ENCODE peak calls at places on chromosomes 2 and 18, in ten cellular contexts. J, M, S, I, E, Q, H, F, K and L are unnamed samples.

GRCh38 chr2:8494589-8494988 is 187.3 kb upstream of the ID2 start:
- DNase-seq in J (no peak), M (no peak), S (no peak), I (no peak), E (no peak), Q (no peak), H (peak), F (no peak), K (no peak), L (no peak)

GRCh38 chr2:185279999-185280398 is 458.6 kb upstream of the FSIP2 start:
- DNase-seq in J (no peak), M (no peak), S (no peak), I (no peak), E (no peak), Q (no peak), H (peak), F (peak), K (no peak), L (no peak)

GRCh38 chr2:20027715-20028434 is 15.4 kb upstream of the MATN3 start:
- DNase-seq in J (no peak), M (no peak), S (no peak), I (no peak), E (no peak), Q (no peak), H (peak), F (peak), K (no peak), L (no peak)

GRCh38 chr2:156537147-156537546 is 101.0 kb downstream of the GPD2 start:
- DNase-seq in J (no peak), M (no peak), S (no peak), I (no peak), E (no peak), Q (no peak), H (peak), F (peak), K (no peak), L (no peak)

GRCh38 chr2:215430528-215431187 is 5.2 kb downstream of the FN1 start:
- DNase-seq in J (no peak), M (no peak), S (no peak), I (no peak), E (no peak), Q (no peak), H (peak), F (peak), K (no peak), L (no peak)

GRCh38 chr18:46148810-46149209 is 44.6 kb downstream of the HAUS1 start:
- DNase-seq in J (no peak), M (peak), S (peak), I (no peak), E (peak), Q (peak), H (peak), F (peak), K (no peak), L (no peak)

GRCh38 chr2:98454500-98455235 is 10.0 kb downstream of the INPP4A start:
- DNase-seq in J (no peak), M (no peak), S (no peak), I (no peak), E (no peak), Q (no peak), H (peak), F (peak), K (no peak), L (no peak)

GRCh38 chr2:236934656-236935055 is 151.0 kb upstream of the COPS8 start:
- DNase-seq in J (no peak), M (no peak), S (no peak), I (no peak), E (no peak), Q (no peak), H (no peak), F (no peak), K (no peak), L (no peak)

GRCh38 chr2:43328157-43328556 is 101.8 kb upstream of the ZFP36L2 start:
- DNase-seq in J (no peak), M (no peak), S (no peak), I (no peak), E (no peak), Q (no peak), H (no peak), F (peak), K (no peak), L (no peak)

GRCh38 chr18:33010149-33010548 is 237.3 kb upstream of the KLHL14 start:
- DNase-seq in J (no peak), M (no peak), S (no peak), I (no peak), E (no peak), Q (no peak), H (peak), F (peak), K (no peak), L (no peak)

GRCh38 chr18:80247403-80247916 is at the start of gene PARD6G:
- DNase-seq in J (peak), M (peak), S (peak), I (peak), E (peak), Q (no peak), H (peak), F (peak), K (no peak), L (peak)

GRCh38 chr2:219609149-219609750 is 11.6 kb downstream of the STK11IP start:
- DNase-seq in J (no peak), M (no peak), S (no peak), I (no peak), E (no peak), Q (no peak), H (no peak), F (no peak), K (no peak), L (no peak)

GRCh38 chr2:63792523-63792922 is 49.2 kb upstream of the UGP2 start:
- DNase-seq in J (no peak), M (no peak), S (no peak), I (no peak), E (no peak), Q (peak), H (peak), F (peak), K (no peak), L (no peak)

GRCh38 chr2:20292984-20293383 is 57.7 kb downstream of the PUM2 start:
- DNase-seq in J (no peak), M (no peak), S (no peak), I (no peak), E (no peak), Q (no peak), H (no peak), F (no peak), K (no peak), L (no peak)

GRCh38 chr2:181419124-181419855 is 37.9 kb upstream of the ITGA4 start:
- DNase-seq in J (no peak), M (no peak), S (no peak), I (no peak), E (no peak), Q (no peak), H (no peak), F (no peak), K (no peak), L (no peak)

GRCh38 chr18:23887493-23887892 is 127.1 kb upstream of the TTC39C start:
- DNase-seq in J (no peak), M (no peak), S (no peak), I (no peak), E (no peak), Q (no peak), H (peak), F (no peak), K (no peak), L (no peak)

GRCh38 chr2:15729709-15730544 is 138.3 kb downstream of the DDX1 start:
- DNase-seq in J (no peak), M (no peak), S (no peak), I (no peak), E (no peak), Q (no peak), H (no peak), F (no peak), K (no peak), L (no peak)

GRCh38 chr18:26096852-26097251 is 6.4 kb upstream of the SS18 start:
- DNase-seq in J (no peak), M (no peak), S (no peak), I (no peak), E (no peak), Q (no peak), H (no peak), F (no peak), K (no peak), L (no peak)

GRCh38 chr2:28320371-28320770 is 72.3 kb upstream of the FOSL2 start:
- DNase-seq in J (no peak), M (no peak), S (no peak), I (no peak), E (no peak), Q (no peak), H (no peak), F (no peak), K (no peak), L (no peak)

GRCh38 chr18:50287028-50287440 is 458 bp downstream of the CXXC1 start:
- DNase-seq in J (no peak), M (no peak), S (no peak), I (peak), E (no peak), Q (no peak), H (no peak), F (no peak), K (no peak), L (no peak)

GRCh38 chr18:34649072-34649471 is 61.0 kb upstream of the DTNA start:
- DNase-seq in J (no peak), M (no peak), S (no peak), I (no peak), E (no peak), Q (no peak), H (peak), F (no peak), K (no peak), L (no peak)

GRCh38 chr18:34651586-34652369 is 58.3 kb upstream of the DTNA start:
- DNase-seq in J (no peak), M (no peak), S (no peak), I (no peak), E (no peak), Q (no peak), H (no peak), F (no peak), K (no peak), L (no peak)

GRCh38 chr18:34648269-34648668 is 61.8 kb upstream of the DTNA start:
- DNase-seq in J (no peak), M (no peak), S (no peak), I (no peak), E (no peak), Q (no peak), H (no peak), F (no peak), K (no peak), L (no peak)

GRCh38 chr18:34647251-34647650 is 62.8 kb upstream of the DTNA start:
- DNase-seq in J (no peak), M (peak), S (no peak), I (no peak), E (no peak), Q (no peak), H (no peak), F (no peak), K (no peak), L (no peak)

GRCh38 chr18:34650121-34650545 is 60.0 kb upstream of the DTNA start:
- DNase-seq in J (no peak), M (no peak), S (no peak), I (no peak), E (no peak), Q (peak), H (peak), F (peak), K (no peak), L (no peak)
- TF ChIP-seq CTCF in J (no peak), M (no peak), S (no peak), I (no peak), E (no peak), Q (no peak), H (no peak), F (no peak), K (no peak), L (no peak)

DNA sequence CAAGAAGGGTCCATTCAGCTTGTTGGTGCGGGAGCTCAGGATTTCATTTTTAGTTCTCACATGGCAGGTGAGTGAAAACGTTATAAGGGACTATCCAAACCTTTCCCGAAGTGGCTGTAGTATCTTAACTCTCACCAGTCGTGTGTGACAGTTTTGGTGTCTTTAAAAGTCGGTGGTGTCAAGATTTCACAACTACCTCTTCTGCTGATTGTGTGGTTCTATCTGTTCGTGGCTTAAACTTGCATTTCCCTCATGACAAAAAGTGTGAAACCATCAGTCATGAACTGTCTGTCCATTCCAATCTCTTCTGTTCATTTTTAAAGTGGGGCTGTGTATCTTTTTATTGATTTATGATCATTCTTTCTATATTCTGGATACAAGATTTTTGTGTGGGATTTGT is 3.8 kb upstream of the AQP12B start:
- DNase-seq in J (no peak), M (no peak), S (no peak), I (no peak), E (no peak), Q (no peak), H (no peak), F (no peak), K (no peak), L (no peak)
- TF ChIP-seq CTCF in J (no peak), M (no peak), S (no peak), I (no peak), E (no peak), Q (no peak), H (no peak), F (no peak), K (no peak), L (no peak)

DNA sequence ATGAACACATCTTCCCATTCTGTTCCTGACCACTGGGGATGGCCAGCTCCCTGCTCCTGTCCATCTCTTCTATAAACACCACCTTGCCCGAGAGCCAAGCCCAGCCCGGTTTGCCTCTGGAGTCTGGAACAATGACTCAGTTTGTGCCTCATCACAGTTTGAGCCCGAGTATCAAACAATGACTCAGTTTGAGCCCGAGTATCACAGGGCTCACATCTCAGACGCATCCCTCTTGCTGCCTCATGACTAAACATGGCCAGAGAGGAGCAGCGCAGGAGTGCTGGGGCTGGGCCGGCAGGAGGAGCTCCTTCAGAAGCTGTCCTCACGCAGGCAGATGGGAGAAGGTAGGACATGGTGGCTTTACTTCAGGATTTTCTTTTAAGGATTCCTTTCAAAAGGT is 68.7 kb downstream of the PXDN start:
- DNase-seq in J (peak), M (no peak), S (no peak), I (no peak), E (no peak), Q (peak), H (peak), F (peak), K (peak), L (no peak)
- TF ChIP-seq CTCF in J (peak), M (no peak), S (no peak), I (no peak), E (no peak), Q (peak), H (peak), F (peak), K (peak), L (no peak)

GRCh38 chr18:8901019-8901418 is 195.7 kb downstream of the MTCL1 start:
- DNase-seq in J (no peak), M (no peak), S (no peak), I (no peak), E (no peak), Q (no peak), H (no peak), F (no peak), K (no peak), L (no peak)
- TF ChIP-seq CTCF in J (no peak), M (no peak), S (no peak), I (no peak), E (no peak), Q (no peak), H (no peak), F (no peak), K (no peak), L (no peak)

GRCh38 chr2:39836638-39837037 is 57.6 kb upstream of the THUMPD2 start:
- DNase-seq in J (no peak), M (no peak), S (no peak), I (no peak), E (no peak), Q (no peak), H (no peak), F (no peak), K (no peak), L (no peak)

GRCh38 chr2:39838589-39838988 is 59.5 kb upstream of the THUMPD2 start:
- DNase-seq in J (no peak), M (no peak), S (no peak), I (no peak), E (no peak), Q (no peak), H (no peak), F (no peak), K (no peak), L (no peak)

GRCh38 chr2:39834426-39834825 is 55.4 kb upstream of the THUMPD2 start:
- DNase-seq in J (no peak), M (no peak), S (no peak), I (no peak), E (no peak), Q (no peak), H (no peak), F (no peak), K (no peak), L (no peak)

GRCh38 chr2:39839261-39839848 is 60.3 kb upstream of the THUMPD2 start:
- DNase-seq in J (no peak), M (no peak), S (no peak), I (no peak), E (no peak), Q (no peak), H (no peak), F (no peak), K (no peak), L (no peak)

GRCh38 chr2:39837856-39838453 is 58.9 kb upstream of the THUMPD2 start:
- DNase-seq in J (no peak), M (peak), S (no peak), I (no peak), E (no peak), Q (no peak), H (peak), F (peak), K (no peak), L (no peak)
- TF ChIP-seq CTCF in J (peak), M (peak), S (peak), I (peak), E (peak), Q (peak), H (peak), F (peak), K (peak), L (peak)

GRCh38 chr2:9771481-9772017 is 71.7 kb upstream of the TAF1B start:
- DNase-seq in J (peak), M (no peak), S (no peak), I (peak), E (no peak), Q (no peak), H (peak), F (peak), K (no peak), L (no peak)

GRCh38 chr2:9770006-9770307 is 73.3 kb upstream of the TAF1B start:
- DNase-seq in J (no peak), M (no peak), S (no peak), I (no peak), E (no peak), Q (no peak), H (no peak), F (no peak), K (no peak), L (no peak)

GRCh38 chr2:9769171-9770005 is 73.9 kb upstream of the TAF1B start:
- DNase-seq in J (peak), M (peak), S (no peak), I (no peak), E (no peak), Q (no peak), H (no peak), F (no peak), K (no peak), L (no peak)

GRCh38 chr2:9771101-9771449 is 72.2 kb upstream of the TAF1B start:
- DNase-seq in J (no peak), M (no peak), S (no peak), I (no peak), E (no peak), Q (no peak), H (no peak), F (no peak), K (no peak), L (no peak)

DNA sequence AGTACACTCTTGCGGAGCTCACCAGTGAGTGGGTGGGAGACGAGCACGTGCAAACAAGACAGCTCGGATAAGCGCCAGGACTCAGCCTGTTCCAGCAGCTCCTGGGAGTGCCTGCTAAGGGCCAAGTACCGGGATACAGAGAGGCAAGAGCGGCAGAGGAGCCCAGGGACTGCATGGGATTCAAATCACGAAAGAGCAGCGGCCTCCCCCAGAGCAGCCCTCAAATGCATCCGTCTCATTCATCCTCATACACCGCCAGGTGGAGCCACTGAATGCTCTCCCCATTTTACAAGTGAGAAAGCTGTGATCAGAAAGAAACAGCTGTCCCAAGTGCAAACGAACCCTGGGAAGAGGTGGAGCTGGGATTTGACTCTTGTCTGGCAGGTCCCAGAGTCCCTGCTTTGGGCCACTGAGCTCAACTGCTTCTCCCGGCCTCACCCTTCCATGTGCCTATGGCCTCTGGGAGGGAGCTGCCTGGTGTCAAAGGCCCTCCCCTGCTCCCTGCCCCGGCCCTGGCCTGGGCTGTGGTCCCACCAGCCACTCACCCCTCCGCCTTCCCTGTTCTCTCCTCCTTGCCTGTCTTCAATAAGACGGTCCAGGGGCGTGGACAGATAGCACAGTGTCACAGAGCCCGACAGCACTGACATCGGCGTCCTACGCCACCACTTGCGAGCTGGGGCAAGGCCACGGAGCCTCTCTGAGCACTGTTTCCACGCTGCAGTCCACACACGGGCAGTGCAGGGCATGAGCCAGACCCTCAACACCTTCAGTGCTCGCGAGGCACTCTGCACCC is 72.8 kb upstream of the TAF1B start:
- DNase-seq in J (peak), M (peak), S (peak), I (peak), E (peak), Q (no peak), H (peak), F (peak), K (no peak), L (no peak)
- TF ChIP-seq CTCF in J (peak), M (peak), S (peak), I (peak), E (peak), Q (peak), H (peak), F (peak), K (peak), L (peak)

GRCh38 chr2:172662099-172662498 is 73.5 kb upstream of the RAPGEF4 start:
- DNase-seq in J (no peak), M (no peak), S (no peak), I (no peak), E (no peak), Q (no peak), H (no peak), F (no peak), K (no peak), L (no peak)
- TF ChIP-seq CTCF in J (no peak), M (no peak), S (no peak), I (no peak), E (no peak), Q (no peak), H (no peak), F (no peak), K (no peak), L (no peak)

DNA sequence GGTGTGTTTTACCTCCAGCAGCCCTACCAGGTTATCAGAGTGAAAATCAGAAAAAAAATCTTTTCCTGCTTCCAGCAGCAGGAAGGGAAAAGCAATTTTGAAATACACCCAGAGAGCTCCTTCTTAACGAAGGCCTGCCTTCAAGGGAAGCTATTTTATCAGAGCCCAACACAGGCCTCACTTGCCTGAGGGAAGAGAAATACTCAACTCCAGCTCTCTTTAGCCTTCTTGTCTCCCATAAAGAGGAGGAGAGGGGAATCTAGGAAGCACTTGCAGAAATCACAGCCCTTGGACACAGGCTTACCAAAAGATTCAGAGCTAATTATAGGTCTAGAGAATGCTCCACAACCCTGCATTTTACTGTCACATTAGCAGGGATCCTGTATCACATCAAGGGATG is 896.1 kb upstream of the CNTNAP5 start:
- DNase-seq in J (no peak), M (no peak), S (no peak), I (no peak), E (no peak), Q (no peak), H (no peak), F (no peak), K (no peak), L (no peak)
- TF ChIP-seq CTCF in J (no peak), M (no peak), S (no peak), I (no peak), E (no peak), Q (no peak), H (no peak), F (no peak), K (no peak), L (no peak)

DNA sequence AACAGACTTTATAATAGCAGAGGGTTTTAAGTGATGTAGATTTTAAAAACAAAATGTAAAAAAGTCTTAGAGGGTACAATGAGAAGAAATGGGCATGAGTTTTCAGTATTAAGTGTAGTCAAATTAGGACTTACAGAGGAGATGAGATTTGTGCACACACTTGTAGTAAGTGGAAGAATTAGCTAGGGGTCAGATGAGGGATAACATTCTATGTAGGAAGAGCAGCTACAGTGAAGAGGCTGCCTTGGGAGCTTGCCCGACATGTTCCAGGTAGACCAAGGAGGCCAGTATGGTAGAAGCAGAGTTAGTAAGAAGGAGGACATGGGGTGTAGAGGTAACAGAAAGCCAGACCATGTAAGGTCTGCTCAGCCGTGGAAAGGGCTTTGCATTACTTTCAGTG is 189.2 kb upstream of the DSEL start:
- DNase-seq in J (no peak), M (no peak), S (no peak), I (no peak), E (no peak), Q (no peak), H (peak), F (peak), K (no peak), L (no peak)
- TF ChIP-seq CTCF in J (no peak), M (no peak), S (peak), I (no peak), E (peak), Q (no peak), H (no peak), F (peak), K (no peak), L (peak)